ENCODE peak calls at places on chromosomes 12 and 14, in ten cellular contexts. J is right atrium auricular region; H is T-helper 1 cell; F is omental fat pad; X is breast epithelium; M is stimulated activated CD4-positive, alpha-beta T cell treated with anti-CD3 and anti-CD28 coated beads, Interleukin-1b, Interleukin-23, amount 100 ng/mL, for 24 hours; Y is frontal cortex; Z is T47D; N is activated T-cell treated with anti-CD3 and anti-CD28 coated beads, Interleukin-2, amount 50 U/mL, for 72 hours; L is ovary. C is an unnamed sample.

GRCh38 chr12:98870521-98870920 is 225.4 kb downstream of the APAF1 start:
- DNase-seq in M (no peak), J (no peak), L (no peak), F (no peak), N (no peak), Y (no peak), Z (peak), H (peak), X (no peak), C (no peak)

GRCh38 chr12:110741795-110742717 is 635 bp downstream of the PPP1CC start:
- DNase-seq in Z (peak), N (peak), M (no peak), F (no peak), L (no peak), X (peak), J (peak), H (peak), Y (no peak), C (peak)

GRCh38 chr14:75283162-75283883 is 4.7 kb downstream of the FOS start:
- DNase-seq in H (no peak), L (peak), F (peak), Y (no peak), X (no peak), N (no peak), J (peak), Z (no peak), M (no peak), C (no peak)

GRCh38 chr14:59679872-59680271 is 103.3 kb upstream of the CCDC175 start:
- DNase-seq in M (no peak), H (no peak), X (no peak), J (no peak), L (no peak), N (no peak), Y (no peak), F (no peak), Z (peak), C (peak)

GRCh38 chr12:115383668-115384067 is 699.7 kb upstream of the TBX3 start:
- DNase-seq in Y (no peak), L (no peak), F (no peak), M (no peak), J (no peak), H (no peak), Z (no peak), X (peak), N (no peak), C (no peak)

GRCh38 chr12:109910969-109911348 is 10.9 kb downstream of the TCHP start:
- DNase-seq in L (no peak), N (peak), M (no peak), F (no peak), J (no peak), Y (no peak), Z (peak), X (no peak), H (peak), C (no peak)

GRCh38 chr14:96275182-96276112 is 19.4 kb downstream of the BDKRB1 start:
- DNase-seq in Z (peak), F (peak), J (peak), H (peak), L (peak), Y (peak), N (peak), M (peak), X (peak), C (peak)

GRCh38 chr12:15706010-15706676 is 83.0 kb downstream of the EPS8 start:
- DNase-seq in Z (peak), M (no peak), F (no peak), J (no peak), H (no peak), Y (no peak), N (no peak), L (no peak), X (no peak), C (no peak)

GRCh38 chr12:93415723-93416464 is 25.9 kb downstream of the UBE2N start:
- DNase-seq in X (no peak), J (no peak), Y (no peak), M (no peak), N (no peak), H (peak), L (no peak), Z (no peak), F (no peak), C (no peak)

GRCh38 chr14:32625211-32625610 is 296.1 kb downstream of the AKAP6 start:
- DNase-seq in Z (no peak), H (no peak), X (no peak), F (no peak), Y (no peak), N (no peak), M (no peak), L (no peak), J (no peak), C (no peak)

GRCh38 chr14:69484444-69485113 is at the start of gene PLEKHD1:
- DNase-seq in X (no peak), L (no peak), N (no peak), M (no peak), Y (peak), F (no peak), Z (peak), H (no peak), J (no peak), C (no peak)

GRCh38 chr12:92357584-92358261 is 212.1 kb upstream of the BTG1 start:
- DNase-seq in X (no peak), N (no peak), Z (no peak), Y (no peak), M (no peak), L (no peak), H (no peak), J (no peak), F (no peak), C (no peak)

GRCh38 chr14:96267916-96268315 is 11.9 kb downstream of the BDKRB1 start:
- DNase-seq in J (no peak), H (no peak), Z (no peak), N (no peak), M (no peak), Y (no peak), X (no peak), F (no peak), L (no peak), C (no peak)

GRCh38 chr12:10220398-10221077 is 7.9 kb downstream of the GABARAPL1 start:
- DNase-seq in Y (peak), M (no peak), F (peak), H (no peak), X (peak), Z (peak), L (peak), N (no peak), J (peak), C (no peak)

GRCh38 chr12:125573293-125573692 is 508.1 kb downstream of the AACS start:
- DNase-seq in J (no peak), H (no peak), X (no peak), Y (no peak), M (no peak), N (no peak), F (no peak), L (no peak), Z (no peak), C (no peak)

GRCh38 chr14:104322531-104323466 is 184.4 kb downstream of the KIF26A start:
- DNase-seq in L (no peak), J (no peak), Z (no peak), M (no peak), Y (no peak), N (no peak), H (no peak), X (no peak), F (no peak), C (no peak)

GRCh38 chr12:9349888-9350885 is 142.0 kb upstream of the PZP start:
- DNase-seq in Z (no peak), X (no peak), H (no peak), F (no peak), J (no peak), M (no peak), Y (no peak), N (no peak), L (no peak), C (peak)

GRCh38 chr14:100071545-100071944 is 6.3 kb downstream of the EVL start:
- DNase-seq in X (no peak), F (no peak), Z (no peak), H (peak), J (no peak), N (no peak), Y (no peak), L (no peak), M (no peak), C (peak)

GRCh38 chr12:58504539-58504938 is 415.8 kb downstream of the LRIG3 start:
- DNase-seq in Y (no peak), F (no peak), J (no peak), H (no peak), Z (no peak), M (no peak), N (no peak), X (no peak), L (no peak), C (no peak)

GRCh38 chr14:104545151-104545931 is 34.2 kb upstream of the C14orf180 start:
- DNase-seq in X (peak), M (no peak), H (no peak), Z (no peak), F (no peak), N (no peak), Y (peak), L (peak), J (no peak), C (no peak)

GRCh38 chr12:24661657-24662096 is 287.2 kb downstream of the BCAT1 start:
- DNase-seq in J (no peak), N (no peak), L (no peak), F (peak), Z (peak), H (no peak), M (no peak), X (no peak), Y (no peak), C (no peak)

GRCh38 chr14:35402323-35403084 is 2.0 kb downstream of the NFKBIA start:
- DNase-seq in N (peak), H (peak), Y (no peak), F (no peak), X (no peak), L (peak), M (no peak), Z (no peak), J (no peak), C (no peak)

GRCh38 chr14:93870377-93870776 is 56.8 kb upstream of the FAM181A start:
- DNase-seq in M (no peak), H (no peak), Y (no peak), J (no peak), L (no peak), Z (no peak), N (no peak), F (no peak), X (no peak), C (no peak)

GRCh38 chr12:54378791-54379400 is 5.6 kb downstream of the ZNF385A start:
- DNase-seq in Z (peak), J (no peak), H (no peak), N (no peak), M (no peak), F (no peak), L (peak), X (no peak), Y (peak), C (no peak)

GRCh38 chr12:58408516-58408915 is 467.1 kb downstream of the ATP23 start:
- DNase-seq in M (no peak), L (no peak), H (no peak), X (no peak), N (no peak), F (no peak), J (no peak), Y (no peak), Z (no peak), C (no peak)

GRCh38 chr14:58663494-58664111 is 25.8 kb downstream of the DACT1 start:
- DNase-seq in Z (no peak), X (no peak), H (no peak), F (no peak), Y (no peak), J (no peak), L (no peak), M (no peak), N (no peak), C (no peak)

GRCh38 chr14:23454445-23454856 is 15.1 kb upstream of the NGDN start:
- DNase-seq in F (no peak), Z (no peak), J (no peak), X (no peak), N (no peak), H (no peak), L (no peak), Y (no peak), M (no peak), C (no peak)

GRCh38 chr12:66984962-66985361 is 284.2 kb upstream of the CAND1 start:
- DNase-seq in X (no peak), J (no peak), F (no peak), N (no peak), M (no peak), H (no peak), Y (no peak), Z (peak), L (no peak), C (no peak)

GRCh38 chr12:98803468-98804209 is 158.5 kb downstream of the APAF1 start:
- DNase-seq in J (no peak), H (no peak), M (no peak), N (no peak), X (no peak), L (no peak), F (no peak), Y (no peak), Z (no peak), C (no peak)

GRCh38 chr14:76098047-76098446 is 53.7 kb upstream of the GPATCH2L start:
- DNase-seq in M (no peak), X (no peak), N (no peak), F (no peak), J (no peak), H (no peak), Y (no peak), Z (no peak), L (no peak), C (no peak)

GRCh38 chr12:117031843-117032592 is 67.2 kb downstream of the TESC start:
- DNase-seq in Y (no peak), L (no peak), M (no peak), J (no peak), H (no peak), X (no peak), F (no peak), Z (no peak), N (no peak), C (no peak)

GRCh38 chr12:24488091-24488596 is 460.8 kb downstream of the BCAT1 start:
- DNase-seq in L (peak), N (no peak), Z (no peak), M (no peak), F (no peak), Y (no peak), J (no peak), X (no peak), H (no peak), C (no peak)

C was measured in Jurkat, Clone E6-1.